ENCODE peak calls at places on chromosomes 16 and 17, in four cellular contexts. W is cardiac muscle cell, A is IMR-90, J is lung. U is an unnamed sample.

GRCh38 chr16:86227801-86228200 is 282.5 kb upstream of the FOXF1 start:
- DNase-seq in W (no peak), A (peak; percentile 32), J (no peak), U (peak; percentile 48)

GRCh38 chr16:79437764-79438728 is 162.5 kb downstream of the MAF start:
- DNase-seq in W (peak; percentile 12), A (no peak), J (no peak), U (peak; percentile 62)

GRCh38 chr16:66299349-66299748 is 67.1 kb upstream of the CDH5 start:
- DNase-seq in W (no peak), A (no peak), J (no peak), U (no peak)

GRCh38 chr17:62702746-62703268 is 75.3 kb downstream of the MRC2 start:
- DNase-seq in W (no peak), A (no peak), J (no peak), U (no peak)

GRCh38 chr17:35890774-35891155 is 10.6 kb upstream of the CCL5 start:
- DNase-seq in W (no peak), A (no peak), J (peak; percentile 29), U (no peak)

GRCh38 chr16:52114414-52114813 is 432.5 kb downstream of the TOX3 start:
- DNase-seq in W (no peak), A (no peak), J (no peak), U (peak; percentile 11)

GRCh38 chr16:1158456-1159324 is 5.8 kb downstream of the CACNA1H start:
- DNase-seq in W (peak; percentile 35), A (peak; percentile 47), J (no peak), U (peak; percentile 46)

GRCh38 chr16:28166394-28167208 is 45.2 kb downstream of the XPO6 start:
- DNase-seq in W (no peak), A (peak; percentile 81), J (no peak), U (no peak)

GRCh38 chr17:82736511-82737185 is 1.2 kb downstream of the FN3K start:
- DNase-seq in W (no peak), A (no peak), J (no peak), U (no peak)

DNA sequence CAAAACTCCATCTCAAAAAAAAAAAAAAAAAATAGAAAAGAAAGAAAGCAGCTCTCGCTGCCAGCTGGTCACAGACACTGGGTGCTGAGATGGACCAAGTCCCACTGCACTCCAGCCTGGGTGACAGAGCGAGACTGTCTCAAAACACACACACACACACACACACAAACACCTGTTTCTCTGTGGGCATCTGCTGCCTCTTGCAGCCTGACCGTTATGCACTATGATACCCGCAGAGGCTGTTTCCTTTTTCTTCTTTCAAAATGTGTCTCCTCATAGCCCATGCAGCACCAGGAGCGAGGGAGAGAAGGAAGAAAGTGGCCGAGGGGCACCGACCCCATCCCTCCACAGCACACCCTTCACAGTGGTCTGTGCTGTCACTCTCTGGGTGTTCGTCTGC is 36.9 kb upstream of the KLHDC4 start:
- DNase-seq in W (no peak), A (no peak), J (no peak), U (no peak)
- H3K27ac ChIP-seq in W (no peak overlapping the region), A (no peak overlapping the region), J (no peak overlapping the region), U (no peak overlapping the region)

GRCh38 chr17:74749262-74750038 is 1.0 kb downstream of the NHERF1 start:
- DNase-seq in W (no peak), A (no peak), J (no peak), U (peak; percentile 59)

GRCh38 chr17:74750039-74750326 is 1.6 kb downstream of the NHERF1 start:
- DNase-seq in W (no peak), A (no peak), J (no peak), U (no peak)

GRCh38 chr17:74748279-74748528 is 224 bp upstream of the NHERF1 start:
- DNase-seq in W (no peak), A (no peak), J (no peak), U (no peak)

GRCh38 chr17:74746922-74747321 is 1.5 kb upstream of the NHERF1 start:
- DNase-seq in W (peak; percentile 48), A (no peak), J (no peak), U (no peak)

GRCh38 chr17:74748529-74749261 is at the start of gene NHERF1:
- DNase-seq in W (peak; percentile 94), A (peak; percentile 82), J (peak; percentile 93), U (peak; percentile 98)
- H3K4me1 ChIP-seq in W (peaks cover 39% of the 10 kb centered on the region), A (peaks cover 8% of the 10 kb centered on the region), J (no peaks in the 10 kb centered on the region), U (peaks cover 8% of the 10 kb centered on the region)

GRCh38 chr16:11986521-11987057 is 10.1 kb downstream of the SNX29 start:
- DNase-seq in W (peak; percentile 49), A (peak; percentile 32), J (no peak), U (no peak)

GRCh38 chr16:11990672-11991390 is 14.3 kb downstream of the SNX29 start:
- DNase-seq in W (no peak), A (no peak), J (no peak), U (no peak)

GRCh38 chr16:11989238-11990160 is 13.0 kb downstream of the SNX29 start:
- DNase-seq in W (peak; percentile 22), A (no peak), J (no peak), U (no peak)

GRCh38 chr16:11985250-11985649 is 8.7 kb downstream of the SNX29 start:
- DNase-seq in W (no peak), A (no peak), J (no peak), U (no peak)

GRCh38 chr16:11988258-11988978 is 11.9 kb downstream of the SNX29 start:
- DNase-seq in W (no peak), A (no peak), J (no peak), U (no peak)
- H3K27ac ChIP-seq in W (no peak overlapping the region), A (no peak overlapping the region), J (no peak overlapping the region), U (no peak overlapping the region)

GRCh38 chr17:68293490-68294195 is 2.3 kb downstream of the ARSG start:
- DNase-seq in W (no peak), A (no peak), J (no peak), U (no peak)
- H3K4me1 ChIP-seq in W (no peaks in the 10 kb centered on the region), A (peaks cover 5% of the 10 kb centered on the region), J (no peaks in the 10 kb centered on the region), U (no peaks in the 10 kb centered on the region)

DNA sequence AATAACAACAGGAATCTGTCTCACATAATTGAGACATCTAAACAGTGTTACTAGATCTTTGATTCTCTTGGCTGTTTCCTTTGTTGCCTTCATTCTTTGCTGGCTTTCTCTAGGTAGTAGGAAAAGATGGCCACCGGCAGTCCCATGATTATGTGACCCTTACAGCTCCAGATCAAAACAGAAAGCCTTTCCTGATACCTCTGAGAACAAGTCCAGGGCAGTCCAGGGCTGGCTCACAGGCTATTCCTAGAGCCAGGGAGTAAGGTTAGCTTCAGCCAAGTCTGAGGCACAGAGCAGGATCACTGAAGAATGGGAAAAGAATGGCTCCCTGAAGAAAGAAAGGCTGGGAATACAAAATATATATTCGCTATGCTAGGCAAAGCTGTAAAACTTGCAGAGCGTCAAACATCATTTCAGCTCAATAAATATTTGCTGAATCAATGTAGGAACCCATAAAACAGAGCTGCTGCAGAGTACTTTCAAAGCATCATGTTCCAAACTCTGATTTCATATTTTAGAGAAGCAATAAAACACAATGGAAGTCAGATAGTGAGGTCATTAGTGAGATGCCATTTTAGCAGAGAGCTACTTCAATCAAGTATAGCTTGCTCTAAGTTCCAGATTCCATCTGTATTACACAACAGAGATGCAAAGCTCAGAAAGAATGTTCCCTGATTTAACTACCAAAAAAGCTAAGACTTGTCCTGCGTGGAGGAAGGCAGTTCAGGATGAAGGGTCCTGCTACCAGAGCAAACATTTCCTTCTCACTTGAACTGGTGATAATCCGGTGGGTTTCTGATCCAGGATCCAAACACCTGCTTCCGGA is 23.4 kb downstream of the ADAT1 start:
- DNase-seq in W (no peak), A (peak; percentile 60), J (no peak), U (no peak)
- H3K27ac ChIP-seq in W (no peak overlapping the region), A (no peak overlapping the region), J (no peak overlapping the region), U (no peak overlapping the region)

DNA sequence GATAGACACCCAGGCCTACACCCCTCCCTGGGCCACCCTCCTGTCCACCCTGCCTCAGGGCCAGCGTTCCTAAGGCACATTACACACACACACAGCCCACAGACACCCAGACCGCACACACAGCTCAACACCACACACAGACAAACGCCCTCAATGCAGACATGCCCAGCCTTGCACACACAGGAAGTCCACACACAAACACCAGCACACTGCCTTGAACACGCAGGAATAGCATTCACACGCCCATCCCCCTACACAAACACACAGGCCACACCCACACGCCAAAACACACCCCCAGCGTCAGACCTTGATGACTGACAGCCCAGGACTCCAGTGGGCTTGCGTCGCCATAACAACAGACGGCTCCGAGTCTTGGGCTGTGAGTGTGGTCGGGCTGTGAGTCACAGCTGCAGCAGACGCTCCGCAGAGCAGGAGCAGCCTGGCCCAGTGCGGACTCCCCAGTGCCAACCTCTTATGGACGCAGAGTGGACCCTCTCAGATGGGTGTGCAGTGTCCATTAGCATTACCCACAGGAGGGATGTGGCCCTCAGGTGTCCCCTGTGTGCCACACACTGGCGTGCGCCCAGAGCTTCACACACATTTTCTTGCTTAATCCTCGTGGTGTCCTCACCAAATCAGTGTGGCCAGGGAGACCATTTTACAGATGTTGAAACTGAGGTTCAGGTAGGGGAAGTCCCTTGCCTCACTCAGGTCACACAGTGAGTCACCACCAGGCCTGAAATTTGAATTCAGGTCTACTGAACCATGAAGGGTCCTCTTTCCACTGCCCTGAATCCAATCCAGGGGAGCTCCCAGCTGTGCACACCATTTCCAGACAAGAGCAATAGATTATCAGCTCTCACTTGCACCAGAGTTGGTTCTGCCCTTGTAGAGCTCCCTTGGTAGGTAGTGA is 17.8 kb upstream of the RAI1 start:
- DNase-seq in W (peak; percentile 97), A (peak; percentile 97), J (peak; percentile 43), U (peak; percentile 97)
- H3K4me1 ChIP-seq in W (peaks cover 3% of the 10 kb centered on the region), A (peaks cover 8% of the 10 kb centered on the region), J (no peaks in the 10 kb centered on the region), U (peaks cover 21% of the 10 kb centered on the region)

GRCh38 chr17:31008374-31009035 is 37.7 kb downstream of the RNF135 start:
- DNase-seq in W (peak; percentile 79), A (peak; percentile 45), J (peak; percentile 64), U (no peak)
- H3K27ac ChIP-seq in W (no peak overlapping the region), A (peak overlapping the region; percentile 0), J (peak overlapping the region; percentile 80), U (no peak overlapping the region)

U was measured in SJCRH30.